ENCODE peak calls at places on chromosomes 3 and 15, in eight cellular contexts. One of them, this sample, is unnamed.

GRCh38 chr15:91940466-91941381 is 87.2 kb downstream of the SLCO3A1 start:
- DNase-seq in foreskin fibroblast: no peak
- DNase-seq in transverse colon: no peak
- DNase-seq in AG09319: no peak
- DNase-seq in body of pancreas: no peak
- DNase-seq in cardiac muscle cell: no peak
- DNase-seq in fibroblast of lung: no peak
- DNase-seq in upper lobe of left lung: no peak
- DNase-seq in this sample: no peak

GRCh38 chr3:145243875-145244274 is 917.1 kb downstream of the PLOD2 start:
- DNase-seq in foreskin fibroblast: peak
- DNase-seq in transverse colon: no peak
- DNase-seq in AG09319: peak
- DNase-seq in body of pancreas: no peak
- DNase-seq in cardiac muscle cell: no peak
- DNase-seq in fibroblast of lung: peak
- DNase-seq in upper lobe of left lung: no peak
- DNase-seq in this sample: peak

GRCh38 chr15:47813985-47814384 is 96.7 kb downstream of the SEMA6D start:
- DNase-seq in foreskin fibroblast: no peak
- DNase-seq in transverse colon: no peak
- DNase-seq in AG09319: no peak
- DNase-seq in body of pancreas: no peak
- DNase-seq in cardiac muscle cell: no peak
- DNase-seq in fibroblast of lung: no peak
- DNase-seq in upper lobe of left lung: no peak
- DNase-seq in this sample: no peak

GRCh38 chr15:58401991-58402649 is 29.7 kb upstream of the LIPC start:
- DNase-seq in foreskin fibroblast: no peak
- DNase-seq in transverse colon: no peak
- DNase-seq in AG09319: no peak
- DNase-seq in body of pancreas: no peak
- DNase-seq in cardiac muscle cell: no peak
- DNase-seq in fibroblast of lung: peak
- DNase-seq in upper lobe of left lung: no peak
- DNase-seq in this sample: peak

GRCh38 chr3:193943200-193943599 is 192.7 kb upstream of the HES1 start:
- DNase-seq in foreskin fibroblast: no peak
- DNase-seq in transverse colon: no peak
- DNase-seq in AG09319: no peak
- DNase-seq in body of pancreas: no peak
- DNase-seq in cardiac muscle cell: no peak
- DNase-seq in fibroblast of lung: no peak
- DNase-seq in upper lobe of left lung: peak
- DNase-seq in this sample: no peak

GRCh38 chr3:32106929-32107362 is 526 bp downstream of the GPD1L start:
- DNase-seq in foreskin fibroblast: no peak
- DNase-seq in transverse colon: peak
- DNase-seq in AG09319: no peak
- DNase-seq in body of pancreas: peak
- DNase-seq in cardiac muscle cell: no peak
- DNase-seq in fibroblast of lung: no peak
- DNase-seq in upper lobe of left lung: no peak
- DNase-seq in this sample: peak

GRCh38 chr15:60399246-60399915 is 1.6 kb upstream of the ANXA2 start:
- DNase-seq in foreskin fibroblast: no peak
- DNase-seq in transverse colon: no peak
- DNase-seq in AG09319: no peak
- DNase-seq in body of pancreas: no peak
- DNase-seq in cardiac muscle cell: no peak
- DNase-seq in fibroblast of lung: no peak
- DNase-seq in upper lobe of left lung: no peak
- DNase-seq in this sample: no peak

GRCh38 chr3:11480663-11481298 is 162.9 kb downstream of the VGLL4 start:
- DNase-seq in foreskin fibroblast: no peak
- DNase-seq in transverse colon: peak
- DNase-seq in AG09319: no peak
- DNase-seq in body of pancreas: peak
- DNase-seq in cardiac muscle cell: no peak
- DNase-seq in fibroblast of lung: no peak
- DNase-seq in upper lobe of left lung: no peak
- DNase-seq in this sample: no peak

GRCh38 chr3:52080830-52081719 is 24.7 kb upstream of the DUSP7 start:
- DNase-seq in foreskin fibroblast: no peak
- DNase-seq in transverse colon: no peak
- DNase-seq in AG09319: no peak
- DNase-seq in body of pancreas: no peak
- DNase-seq in cardiac muscle cell: no peak
- DNase-seq in fibroblast of lung: no peak
- DNase-seq in upper lobe of left lung: no peak
- DNase-seq in this sample: no peak

GRCh38 chr15:31128477-31128876 is 27.0 kb upstream of the TRPM1 start:
- DNase-seq in foreskin fibroblast: no peak
- DNase-seq in transverse colon: no peak
- DNase-seq in AG09319: no peak
- DNase-seq in body of pancreas: no peak
- DNase-seq in cardiac muscle cell: no peak
- DNase-seq in fibroblast of lung: no peak
- DNase-seq in upper lobe of left lung: no peak
- DNase-seq in this sample: no peak

DNA sequence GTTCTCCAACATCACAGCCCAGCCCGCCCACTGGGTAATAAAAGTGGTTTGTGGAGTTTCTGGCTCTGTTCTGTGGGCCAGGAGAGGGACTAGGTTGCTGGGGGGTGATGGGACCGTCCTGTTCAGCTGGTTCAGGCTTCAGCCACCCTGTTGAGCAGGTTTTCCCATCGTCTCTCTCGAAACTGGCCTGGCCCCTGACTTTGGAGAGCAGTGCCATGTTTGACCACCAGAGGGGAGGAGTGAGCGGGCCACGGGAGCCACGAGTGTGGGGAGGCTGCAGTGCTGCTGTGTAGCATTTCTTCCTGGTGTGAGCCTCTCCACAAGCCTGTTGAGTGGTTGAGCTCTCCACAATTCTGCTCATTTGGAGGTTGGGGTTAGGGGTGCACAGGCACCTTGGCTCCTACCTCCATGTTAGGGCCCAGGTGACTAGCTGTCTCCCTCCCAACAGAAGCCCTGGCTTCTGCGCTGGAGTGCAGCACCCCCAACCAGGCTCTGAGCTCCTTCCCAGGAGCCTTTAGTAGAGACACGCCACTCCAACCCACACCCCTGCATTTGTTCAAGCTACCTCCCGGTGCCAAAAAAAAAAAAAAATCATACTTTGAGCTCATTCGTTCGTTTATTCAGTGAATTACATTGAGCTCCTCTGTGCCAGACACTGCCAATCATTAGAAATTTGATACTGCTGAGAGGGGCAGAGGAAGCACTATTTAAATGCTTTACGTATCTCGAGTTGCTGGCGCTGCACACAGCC is 13.9 kb downstream of the SPINT1 start:
- DNase-seq in foreskin fibroblast: peak
- DNase-seq in transverse colon: peak
- DNase-seq in AG09319: no peak
- DNase-seq in body of pancreas: peak
- DNase-seq in cardiac muscle cell: peak
- DNase-seq in fibroblast of lung: peak
- DNase-seq in upper lobe of left lung: no peak
- DNase-seq in this sample: peak
- TF ChIP-seq CTCF in foreskin fibroblast: peak
- TF ChIP-seq CTCF in transverse colon: peak
- TF ChIP-seq CTCF in AG09319: peak
- TF ChIP-seq CTCF in body of pancreas: peak
- TF ChIP-seq CTCF in cardiac muscle cell: peak
- TF ChIP-seq CTCF in fibroblast of lung: peak
- TF ChIP-seq CTCF in upper lobe of left lung: peak
- TF ChIP-seq CTCF in this sample: peak

DNA sequence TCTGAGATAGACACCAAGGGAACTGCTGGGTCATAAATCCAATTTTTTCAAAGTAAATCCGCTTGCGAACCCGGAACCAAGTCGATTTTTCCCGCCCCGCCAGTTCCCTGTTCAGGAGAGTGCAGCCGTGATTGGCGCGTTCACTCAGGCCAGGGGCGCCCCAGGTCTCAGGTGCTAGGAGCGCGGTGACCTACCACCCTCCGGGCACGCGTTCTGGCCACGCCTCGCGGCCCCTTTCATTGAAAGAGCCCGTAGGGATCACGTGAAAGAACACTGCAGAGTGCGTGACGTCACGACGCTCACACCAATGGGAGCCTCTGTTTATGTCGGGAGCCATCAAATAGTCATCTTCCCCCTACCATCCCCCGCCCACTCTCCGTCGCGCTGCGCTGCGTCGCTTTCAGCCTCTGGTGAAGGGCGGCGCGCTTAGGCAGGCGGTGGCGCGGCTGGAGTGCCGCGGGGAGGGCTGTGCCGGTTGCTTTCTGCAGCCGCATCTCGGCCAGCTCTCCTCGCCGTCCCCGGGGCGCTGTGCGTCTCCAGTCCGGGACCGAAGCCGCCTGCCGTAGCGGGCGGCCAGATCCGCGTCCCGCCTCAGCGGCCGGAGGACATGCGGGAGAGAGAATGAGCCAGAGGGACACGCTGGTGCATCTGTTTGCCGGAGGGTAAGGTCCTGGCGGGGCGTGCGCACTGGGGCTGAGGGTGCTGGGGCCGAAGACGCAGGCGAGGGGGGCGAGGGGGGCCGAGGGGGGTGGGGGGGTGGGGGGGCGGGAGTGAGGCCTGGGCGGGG is at the start of gene SLC25A36:
- DNase-seq in foreskin fibroblast: peak
- DNase-seq in transverse colon: peak
- DNase-seq in AG09319: peak
- DNase-seq in body of pancreas: peak
- DNase-seq in cardiac muscle cell: peak
- DNase-seq in fibroblast of lung: peak
- DNase-seq in upper lobe of left lung: peak
- DNase-seq in this sample: peak
- TF ChIP-seq CTCF in foreskin fibroblast: no peak
- TF ChIP-seq CTCF in transverse colon: peak
- TF ChIP-seq CTCF in AG09319: no peak
- TF ChIP-seq CTCF in body of pancreas: peak
- TF ChIP-seq CTCF in cardiac muscle cell: peak
- TF ChIP-seq CTCF in fibroblast of lung: no peak
- TF ChIP-seq CTCF in upper lobe of left lung: no peak
- TF ChIP-seq CTCF in this sample: no peak

GRCh38 chr3:171788546-171789351 is 21.5 kb downstream of the PLD1 start:
- DNase-seq in foreskin fibroblast: peak
- DNase-seq in transverse colon: no peak
- DNase-seq in AG09319: peak
- DNase-seq in body of pancreas: no peak
- DNase-seq in cardiac muscle cell: no peak
- DNase-seq in fibroblast of lung: peak
- DNase-seq in upper lobe of left lung: no peak
- DNase-seq in this sample: peak
- TF ChIP-seq CTCF in foreskin fibroblast: no peak
- TF ChIP-seq CTCF in transverse colon: no peak
- TF ChIP-seq CTCF in AG09319: no peak
- TF ChIP-seq CTCF in body of pancreas: no peak
- TF ChIP-seq CTCF in cardiac muscle cell: peak
- TF ChIP-seq CTCF in fibroblast of lung: no peak
- TF ChIP-seq CTCF in upper lobe of left lung: no peak
- TF ChIP-seq CTCF in this sample: no peak

DNA sequence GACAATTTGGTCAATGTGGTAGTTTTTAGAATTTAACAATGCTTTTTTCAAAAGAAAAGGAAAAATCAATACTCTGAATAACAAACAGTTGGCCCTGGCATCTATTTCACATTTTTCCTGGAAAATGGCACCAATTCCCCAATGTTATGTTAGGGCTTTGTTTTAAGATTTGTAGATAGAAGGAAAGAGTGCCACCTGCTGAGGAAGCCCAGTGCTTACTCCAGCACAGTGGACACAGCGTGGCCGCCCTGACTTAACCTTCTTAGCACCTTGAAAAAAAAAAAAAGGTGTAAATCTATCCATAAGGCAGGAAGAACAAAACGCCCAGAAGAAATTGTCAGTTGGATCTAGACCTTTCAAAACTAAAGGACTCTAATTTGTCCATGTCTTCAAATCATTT is 110.7 kb upstream of the CNTN4 start:
- DNase-seq in foreskin fibroblast: no peak
- DNase-seq in transverse colon: peak
- DNase-seq in AG09319: no peak
- DNase-seq in body of pancreas: peak
- DNase-seq in cardiac muscle cell: peak
- DNase-seq in fibroblast of lung: no peak
- DNase-seq in upper lobe of left lung: no peak
- DNase-seq in this sample: no peak
- TF ChIP-seq CTCF in foreskin fibroblast: no peak
- TF ChIP-seq CTCF in transverse colon: peak
- TF ChIP-seq CTCF in AG09319: no peak
- TF ChIP-seq CTCF in body of pancreas: peak
- TF ChIP-seq CTCF in cardiac muscle cell: no peak
- TF ChIP-seq CTCF in fibroblast of lung: no peak
- TF ChIP-seq CTCF in upper lobe of left lung: no peak
- TF ChIP-seq CTCF in this sample: no peak

GRCh38 chr3:189584609-189585008 is 46.6 kb upstream of the TP63 start:
- DNase-seq in foreskin fibroblast: peak
- DNase-seq in transverse colon: no peak
- DNase-seq in AG09319: no peak
- DNase-seq in body of pancreas: no peak
- DNase-seq in cardiac muscle cell: no peak
- DNase-seq in fibroblast of lung: no peak
- DNase-seq in upper lobe of left lung: no peak
- DNase-seq in this sample: no peak
- TF ChIP-seq CTCF in foreskin fibroblast: no peak
- TF ChIP-seq CTCF in transverse colon: no peak
- TF ChIP-seq CTCF in AG09319: no peak
- TF ChIP-seq CTCF in body of pancreas: no peak
- TF ChIP-seq CTCF in cardiac muscle cell: no peak
- TF ChIP-seq CTCF in fibroblast of lung: no peak
- TF ChIP-seq CTCF in upper lobe of left lung: no peak
- TF ChIP-seq CTCF in this sample: no peak

GRCh38 chr15:44593042-44593736 is 56.2 kb downstream of the EIF3J start:
- DNase-seq in foreskin fibroblast: peak
- DNase-seq in transverse colon: no peak
- DNase-seq in AG09319: no peak
- DNase-seq in body of pancreas: no peak
- DNase-seq in cardiac muscle cell: no peak
- DNase-seq in fibroblast of lung: peak
- DNase-seq in upper lobe of left lung: no peak
- DNase-seq in this sample: peak
- TF ChIP-seq CTCF in foreskin fibroblast: peak
- TF ChIP-seq CTCF in transverse colon: peak
- TF ChIP-seq CTCF in AG09319: peak
- TF ChIP-seq CTCF in body of pancreas: peak
- TF ChIP-seq CTCF in cardiac muscle cell: peak
- TF ChIP-seq CTCF in fibroblast of lung: peak
- TF ChIP-seq CTCF in upper lobe of left lung: no peak
- TF ChIP-seq CTCF in this sample: peak